ENCODE peak calls at places on chromosomes 7 and 10, in four cellular contexts. M is GM23248, P is posterior vena cava, N is H9. W is an unnamed sample.
A peak's percentile ranks its signal among the peaks of the same experiment; 100 is the strongest.

GRCh38 chr10:63415635-63416244 is 50.0 kb downstream of the JMJD1C start:
- DNase-seq in M (no peak), P (no peak), N (no peak), W (no peak)

GRCh38 chr10:19745672-19746071 is 70.6 kb upstream of the PLXDC2 start:
- DNase-seq in M (peak; percentile 21), P (no peak), N (no peak), W (no peak)

GRCh38 chr10:129972145-129972965 is 8.3 kb upstream of the EBF3 start:
- DNase-seq in M (peak; percentile 50), P (peak; percentile 87), N (no peak), W (peak; percentile 63)

GRCh38 chr10:112332022-112332421 is 41.9 kb upstream of the ACSL5 start:
- DNase-seq in M (no peak), P (no peak), N (no peak), W (no peak)

GRCh38 chr7:28618383-28618782 is 206.1 kb downstream of the CREB5 start:
- DNase-seq in M (no peak), P (no peak), N (no peak), W (no peak)

GRCh38 chr7:101792051-101792651 is 25.3 kb upstream of the CUX1 start:
- DNase-seq in M (peak; percentile 86), P (peak; percentile 80), N (no peak), W (peak; percentile 86)

GRCh38 chr10:129784286-129784685 is 179.8 kb downstream of the EBF3 start:
- DNase-seq in M (no peak), P (peak; percentile 71), N (no peak), W (no peak)

GRCh38 chr7:113519447-113519846 is 399.4 kb downstream of the PPP1R3A start:
- DNase-seq in M (no peak), P (no peak), N (no peak), W (no peak)

GRCh38 chr10:78913219-78914059 is 155.3 kb upstream of the ZMIZ1 start:
- DNase-seq in M (no peak), P (no peak), N (peak; percentile 68), W (no peak)